ENCODE peak calls at places on chromosome X, in four cellular contexts. A is activated CD4-positive, alpha-beta T cell treated with anti-CD3 and anti-CD28 coated beads for 36 hours; N is NCI-H1694 treated with DMSO at 0.1 percent for 48 hours; P is AML-193. Q is an unnamed sample.

GRCh38 chrX:94389044-94389443 is 715.0 kb downstream of the FAM133A start:
- DNase-seq in N (no peak), P (no peak), A (no peak), Q (no peak)

GRCh38 chrX:119605398-119605738 is 856 bp downstream of the NKRF start:
- DNase-seq in A (peak; percentile 35), N (no peak), P (no peak), Q (no peak)

GRCh38 chrX:94942603-94943002 is 1268.6 kb downstream of the FAM133A start:
- DNase-seq in N (no peak), P (no peak), A (no peak), Q (no peak)

GRCh38 chrX:153900806-153901752 is 3.4 kb upstream of the AVPR2 start:
- DNase-seq in P (peak; percentile 93), A (peak; percentile 78), N (peak; percentile 47), Q (no peak)

GRCh38 chrX:153370293-153371055 is 30.7 kb downstream of the PNMA6E start:
- DNase-seq in P (no peak), A (peak; percentile 15), N (no peak), Q (no peak)

GRCh38 chrX:40922307-40922706 is 162.9 kb upstream of the USP9X start:
- DNase-seq in A (no peak), P (no peak), N (no peak), Q (no peak)

GRCh38 chrX:39969099-39969825 is 128.5 kb downstream of the BCOR start:
- DNase-seq in P (no peak), N (no peak), A (peak; percentile 37), Q (no peak)

GRCh38 chrX:21883258-21883657 is 27.5 kb downstream of the YY2 start:
- DNase-seq in A (no peak), P (no peak), N (no peak), Q (no peak)

GRCh38 chrX:111854778-111855490 is 21.0 kb upstream of the TRPC5OS start:
- DNase-seq in A (peak; percentile 3), N (no peak), P (no peak), Q (no peak)

GRCh38 chrX:66602381-66602938 is 36.4 kb downstream of the EDA2R start:
- DNase-seq in A (no peak), N (no peak), P (no peak), Q (no peak)

GRCh38 chrX:72169008-72169728 is 12.4 kb upstream of the PIN4 start:
- DNase-seq in P (no peak), A (peak; percentile 43), N (no peak), Q (no peak)

GRCh38 chrX:118272237-118272636 is 73.7 kb upstream of the WDR44 start:
- DNase-seq in N (no peak), P (no peak), A (no peak), Q (peak; percentile 43)

GRCh38 chrX:42093756-42094155 is 170.4 kb upstream of the CASK start:
- DNase-seq in A (peak; percentile 12), N (no peak), P (no peak), Q (no peak)

GRCh38 chrX:17590892-17591740 is 146.2 kb upstream of the SCML1 start:
- DNase-seq in P (peak; percentile 29), N (peak; percentile 28), A (peak; percentile 68), Q (peak; percentile 10)

GRCh38 chrX:134172588-134173259 is 64.3 kb upstream of the CCDC160 start:
- DNase-seq in P (no peak), A (peak; percentile 62), N (peak; percentile 12), Q (no peak)

GRCh38 chrX:125131146-125131545 is 188.5 kb upstream of the TEX13C start:
- DNase-seq in N (peak; percentile 73), P (no peak), A (no peak), Q (peak; percentile 69)

GRCh38 chrX:153780678-153781427 is at the start of gene SRPK3:
- DNase-seq in P (no peak), N (no peak), A (no peak), Q (no peak)

GRCh38 chrX:24184018-24184417 is 34.5 kb downstream of the ZFX start:
- DNase-seq in P (no peak), N (no peak), A (no peak), Q (no peak)

GRCh38 chrX:154517101-154517781 is 1.2 kb upstream of the FAM3A start:
- DNase-seq in N (no peak), P (no peak), A (no peak), Q (no peak)

GRCh38 chrX:103628386-103629290 is at the start of gene TCEAL1:
- DNase-seq in N (peak; percentile 50), A (peak; percentile 67), P (peak; percentile 12), Q (peak; percentile 37)

GRCh38 chrX:22742174-22742573 is 257.6 kb upstream of the DDX53 start:
- DNase-seq in N (no peak), A (no peak), P (no peak), Q (peak; percentile 28)

GRCh38 chrX:82134378-82134777 is 932.5 kb downstream of the SH3BGRL start:
- DNase-seq in A (no peak), P (no peak), N (no peak), Q (no peak)

Q was measured in NCI-H446 treated with DMSO at 0.1 percent for 48 hours.